ENCODE peak calls at places on chromosomes 4 and X, in six cellular contexts. One of them, this sample, is unnamed.

GRCh38 chrX:71366674-71367256 is 608 bp downstream of the TAF1 start:
- DNase-seq in Caki2: peak
- DNase-seq in ovary: no peak
- DNase-seq in H7: peak
- DNase-seq in mesothelial cell of epicardium: peak
- DNase-seq in stomach: no peak
- DNase-seq in this sample: peak

GRCh38 chrX:115362334-115363095 is 73.0 kb downstream of the LUZP4 start:
- DNase-seq in ovary: no peak
- DNase-seq in stomach: no peak
- DNase-seq in H7: peak
- DNase-seq in mesothelial cell of epicardium: no peak
- DNase-seq in Caki2: no peak
- DNase-seq in this sample: no peak

GRCh38 chrX:138945219-138945618 is 233.7 kb upstream of the FGF13 start:
- DNase-seq in Caki2: peak
- DNase-seq in ovary: no peak
- DNase-seq in stomach: no peak
- DNase-seq in H7: no peak
- DNase-seq in mesothelial cell of epicardium: no peak
- DNase-seq in this sample: no peak

GRCh38 chr4:182913621-182914020 is 3.6 kb downstream of the DCTD start:
- DNase-seq in stomach: no peak
- DNase-seq in mesothelial cell of epicardium: no peak
- DNase-seq in H7: no peak
- DNase-seq in Caki2: no peak
- DNase-seq in ovary: no peak
- DNase-seq in this sample: no peak

GRCh38 chrX:24657671-24658410 is 10.7 kb upstream of the PCYT1B start:
- DNase-seq in ovary: no peak
- DNase-seq in Caki2: no peak
- DNase-seq in mesothelial cell of epicardium: no peak
- DNase-seq in H7: no peak
- DNase-seq in stomach: no peak
- DNase-seq in this sample: no peak

GRCh38 chrX:150152546-150152945 is 210.6 kb upstream of the MAMLD1 start:
- DNase-seq in ovary: no peak
- DNase-seq in H7: no peak
- DNase-seq in stomach: no peak
- DNase-seq in Caki2: no peak
- DNase-seq in mesothelial cell of epicardium: no peak
- DNase-seq in this sample: no peak

GRCh38 chr4:175253184-175253902 is 335.2 kb downstream of the ADAM29 start:
- DNase-seq in mesothelial cell of epicardium: no peak
- DNase-seq in Caki2: no peak
- DNase-seq in stomach: no peak
- DNase-seq in H7: peak
- DNase-seq in ovary: no peak
- DNase-seq in this sample: no peak

GRCh38 chr4:82820689-82821088 is 22.1 kb upstream of the SCD5 start:
- DNase-seq in H7: no peak
- DNase-seq in stomach: no peak
- DNase-seq in mesothelial cell of epicardium: no peak
- DNase-seq in Caki2: no peak
- DNase-seq in ovary: no peak
- DNase-seq in this sample: no peak

GRCh38 chr4:14752341-14753046 is 249.8 kb upstream of the CPEB2 start:
- DNase-seq in Caki2: no peak
- DNase-seq in mesothelial cell of epicardium: no peak
- DNase-seq in stomach: no peak
- DNase-seq in ovary: no peak
- DNase-seq in H7: no peak
- DNase-seq in this sample: no peak

GRCh38 chrX:68536429-68536828 is 37.6 kb downstream of the YIPF6 start:
- DNase-seq in mesothelial cell of epicardium: no peak
- DNase-seq in Caki2: no peak
- DNase-seq in H7: no peak
- DNase-seq in ovary: no peak
- DNase-seq in stomach: no peak
- DNase-seq in this sample: no peak

GRCh38 chrX:7390446-7390845 is 242.5 kb upstream of the PUDP start:
- DNase-seq in mesothelial cell of epicardium: no peak
- DNase-seq in H7: no peak
- DNase-seq in ovary: no peak
- DNase-seq in stomach: no peak
- DNase-seq in Caki2: no peak
- DNase-seq in this sample: no peak

GRCh38 chr4:114281561-114281960 is 302.1 kb upstream of the ARSJ start:
- DNase-seq in H7: no peak
- DNase-seq in Caki2: no peak
- DNase-seq in ovary: no peak
- DNase-seq in stomach: no peak
- DNase-seq in mesothelial cell of epicardium: no peak
- DNase-seq in this sample: no peak

GRCh38 chrX:35104626-35105025 is 162.0 kb downstream of the FAM47B start:
- DNase-seq in H7: no peak
- DNase-seq in stomach: no peak
- DNase-seq in ovary: no peak
- DNase-seq in mesothelial cell of epicardium: no peak
- DNase-seq in Caki2: no peak
- DNase-seq in this sample: no peak

GRCh38 chr4:151736367-151736766 is 24.4 kb downstream of the GATB start:
- DNase-seq in stomach: no peak
- DNase-seq in H7: no peak
- DNase-seq in mesothelial cell of epicardium: no peak
- DNase-seq in ovary: no peak
- DNase-seq in Caki2: no peak
- DNase-seq in this sample: no peak

GRCh38 chr4:153610623-153611376 is 73.3 kb upstream of the TLR2 start:
- DNase-seq in mesothelial cell of epicardium: no peak
- DNase-seq in stomach: no peak
- DNase-seq in Caki2: no peak
- DNase-seq in ovary: no peak
- DNase-seq in H7: no peak
- DNase-seq in this sample: no peak

GRCh38 chr4:36785965-36786364 is 458.6 kb upstream of the NWD2 start:
- DNase-seq in H7: no peak
- DNase-seq in ovary: no peak
- DNase-seq in Caki2: no peak
- DNase-seq in mesothelial cell of epicardium: no peak
- DNase-seq in stomach: no peak
- DNase-seq in this sample: no peak

GRCh38 chr4:52069566-52069965 is 18.5 kb downstream of the SPATA18 start:
- DNase-seq in mesothelial cell of epicardium: no peak
- DNase-seq in H7: no peak
- DNase-seq in stomach: no peak
- DNase-seq in Caki2: no peak
- DNase-seq in ovary: no peak
- DNase-seq in this sample: no peak

GRCh38 chr4:24794111-24794860 is 1.1 kb upstream of the SOD3 start:
- DNase-seq in ovary: no peak
- DNase-seq in mesothelial cell of epicardium: no peak
- DNase-seq in Caki2: peak
- DNase-seq in stomach: no peak
- DNase-seq in H7: no peak
- DNase-seq in this sample: peak

GRCh38 chr4:112736718-112737135 is 99.8 kb downstream of the LARP7 start:
- DNase-seq in stomach: no peak
- DNase-seq in mesothelial cell of epicardium: no peak
- DNase-seq in H7: no peak
- DNase-seq in Caki2: no peak
- DNase-seq in ovary: no peak
- DNase-seq in this sample: no peak

GRCh38 chr4:25938251-25939186 is 24.5 kb downstream of the SMIM20 start:
- DNase-seq in ovary: no peak
- DNase-seq in Caki2: no peak
- DNase-seq in mesothelial cell of epicardium: no peak
- DNase-seq in stomach: no peak
- DNase-seq in H7: no peak
- DNase-seq in this sample: no peak

GRCh38 chr4:131001371-131001770 is 1905.4 kb downstream of the C4orf33 start:
- DNase-seq in Caki2: no peak
- DNase-seq in stomach: no peak
- DNase-seq in ovary: no peak
- DNase-seq in H7: no peak
- DNase-seq in mesothelial cell of epicardium: no peak
- DNase-seq in this sample: no peak

GRCh38 chr4:78562687-78563086 is 11.1 kb downstream of the ANXA3 start:
- DNase-seq in ovary: no peak
- DNase-seq in Caki2: no peak
- DNase-seq in mesothelial cell of epicardium: no peak
- DNase-seq in H7: no peak
- DNase-seq in stomach: no peak
- DNase-seq in this sample: no peak

GRCh38 chr4:99235955-99236354 is 16.9 kb upstream of the ADH6 start:
- DNase-seq in ovary: no peak
- DNase-seq in stomach: no peak
- DNase-seq in mesothelial cell of epicardium: no peak
- DNase-seq in Caki2: no peak
- DNase-seq in H7: no peak
- DNase-seq in this sample: no peak

GRCh38 chr4:102815981-102816380 is 11.4 kb downstream of the UBE2D3 start:
- DNase-seq in Caki2: peak
- DNase-seq in stomach: no peak
- DNase-seq in ovary: no peak
- DNase-seq in H7: no peak
- DNase-seq in mesothelial cell of epicardium: no peak
- DNase-seq in this sample: no peak

GRCh38 chr4:78481180-78481579 is 70.4 kb upstream of the ANXA3 start:
- DNase-seq in ovary: no peak
- DNase-seq in stomach: no peak
- DNase-seq in Caki2: no peak
- DNase-seq in H7: no peak
- DNase-seq in mesothelial cell of epicardium: no peak
- DNase-seq in this sample: no peak

GRCh38 chrX:40644821-40645358 is 2.5 kb downstream of the CXorf38 start:
- DNase-seq in stomach: peak
- DNase-seq in Caki2: peak
- DNase-seq in ovary: peak
- DNase-seq in H7: no peak
- DNase-seq in mesothelial cell of epicardium: no peak
- DNase-seq in this sample: peak

GRCh38 chrX:153491351-153492152 is 3.2 kb upstream of the BGN start:
- DNase-seq in mesothelial cell of epicardium: no peak
- DNase-seq in Caki2: no peak
- DNase-seq in ovary: no peak
- DNase-seq in stomach: no peak
- DNase-seq in H7: no peak
- DNase-seq in this sample: no peak

GRCh38 chrX:17710836-17711235 is 26.5 kb upstream of the SCML1 start:
- DNase-seq in ovary: no peak
- DNase-seq in H7: no peak
- DNase-seq in Caki2: no peak
- DNase-seq in stomach: no peak
- DNase-seq in mesothelial cell of epicardium: no peak
- DNase-seq in this sample: no peak

GRCh38 chrX:11304829-11305228 is 11.6 kb downstream of the AMELX start:
- DNase-seq in H7: no peak
- DNase-seq in Caki2: no peak
- DNase-seq in mesothelial cell of epicardium: no peak
- DNase-seq in ovary: no peak
- DNase-seq in stomach: no peak
- DNase-seq in this sample: no peak

GRCh38 chr4:104677122-104677521 is 182.4 kb upstream of the CXXC4 start:
- DNase-seq in Caki2: peak
- DNase-seq in mesothelial cell of epicardium: peak
- DNase-seq in ovary: no peak
- DNase-seq in H7: no peak
- DNase-seq in stomach: no peak
- DNase-seq in this sample: no peak

GRCh38 chr4:122842984-122843531 is 16.4 kb downstream of the FGF2 start:
- DNase-seq in ovary: no peak
- DNase-seq in mesothelial cell of epicardium: no peak
- DNase-seq in Caki2: peak
- DNase-seq in H7: no peak
- DNase-seq in stomach: no peak
- DNase-seq in this sample: no peak

GRCh38 chr4:160159457-160159856 is 1056.6 kb downstream of the RAPGEF2 start:
- DNase-seq in H7: no peak
- DNase-seq in Caki2: no peak
- DNase-seq in mesothelial cell of epicardium: no peak
- DNase-seq in ovary: no peak
- DNase-seq in stomach: no peak
- DNase-seq in this sample: no peak

GRCh38 chr4:187480146-187481145 is 515.1 kb upstream of the ZFP42 start:
- DNase-seq in Caki2: no peak
- DNase-seq in mesothelial cell of epicardium: no peak
- DNase-seq in ovary: no peak
- DNase-seq in stomach: no peak
- DNase-seq in H7: no peak
- DNase-seq in this sample: peak

GRCh38 chr4:142614621-142615323 is 231.3 kb downstream of the INPP4B start:
- DNase-seq in H7: no peak
- DNase-seq in mesothelial cell of epicardium: no peak
- DNase-seq in ovary: no peak
- DNase-seq in Caki2: peak
- DNase-seq in stomach: no peak
- DNase-seq in this sample: no peak

GRCh38 chr4:522438-522837 is 23.4 kb downstream of the PIGG start:
- DNase-seq in ovary: no peak
- DNase-seq in Caki2: no peak
- DNase-seq in H7: no peak
- DNase-seq in mesothelial cell of epicardium: no peak
- DNase-seq in stomach: no peak
- DNase-seq in this sample: no peak

GRCh38 chrX:65668362-65669310 is 1.2 kb downstream of the MSN start:
- DNase-seq in Caki2: peak
- DNase-seq in ovary: peak
- DNase-seq in stomach: peak
- DNase-seq in H7: peak
- DNase-seq in mesothelial cell of epicardium: no peak
- DNase-seq in this sample: peak

GRCh38 chrX:9746148-9746880 is 19.3 kb downstream of the GPR143 start:
- DNase-seq in H7: peak
- DNase-seq in mesothelial cell of epicardium: no peak
- DNase-seq in ovary: no peak
- DNase-seq in Caki2: no peak
- DNase-seq in stomach: no peak
- DNase-seq in this sample: no peak

This sample was measured in tibial artery.